ENCODE peak calls at places on chromosome 9, in seven cellular contexts. C, H, V, X, A, I and W are unnamed samples.

GRCh38 chr9:126000731-126001580 is 253.8 kb downstream of the PBX3 start:
- DNase-seq in A (no peak), V (no peak), X (no peak), I (peak), C (no peak), H (no peak), W (no peak)

GRCh38 chr9:107856633-107857032 is 367.1 kb upstream of the KLF4 start:
- DNase-seq in A (no peak), H (no peak), C (no peak), I (no peak), X (no peak), V (no peak), W (no peak)

GRCh38 chr9:123445981-123446610 is 90.1 kb downstream of the CRB2 start:
- DNase-seq in H (peak), X (no peak), V (peak), A (peak), I (no peak), C (no peak), W (no peak)

GRCh38 chr9:27365977-27366376 is 69.0 kb upstream of the EQTN start:
- DNase-seq in V (no peak), X (no peak), I (no peak), H (peak), C (no peak), A (no peak), W (peak)

GRCh38 chr9:77454668-77455067 is 193.5 kb downstream of the GNA14 start:
- DNase-seq in X (no peak), V (no peak), A (no peak), I (no peak), C (no peak), H (peak), W (no peak)

GRCh38 chr9:88060746-88061145 is 77.5 kb downstream of the SPATA31C2 start:
- DNase-seq in C (no peak), A (no peak), X (no peak), H (peak), V (no peak), I (no peak), W (no peak)

GRCh38 chr9:111599092-111599947 is at the start of gene PTGR1:
- DNase-seq in V (peak), C (peak), I (peak), H (peak), A (peak), X (peak), W (peak)

GRCh38 chr9:100290714-100291113 is 62.0 kb downstream of the TEX10 start:
- DNase-seq in I (no peak), H (no peak), X (no peak), V (no peak), A (no peak), C (no peak), W (no peak)

GRCh38 chr9:76373173-76373771 is 21.0 kb downstream of the RFK start:
- DNase-seq in H (peak), X (peak), A (no peak), I (no peak), C (peak), V (no peak), W (no peak)

GRCh38 chr9:136944094-136944518 is 432 bp downstream of the FBXW5 start:
- DNase-seq in X (no peak), A (peak), H (peak), V (peak), I (no peak), C (peak), W (no peak)

GRCh38 chr9:89236955-89237573 is 58.4 kb upstream of the SHC3 start:
- DNase-seq in H (no peak), V (peak), A (no peak), X (no peak), I (no peak), C (no peak), W (no peak)

GRCh38 chr9:123929177-123929869 is 603 bp downstream of the DENND1A start:
- DNase-seq in A (peak), C (peak), I (no peak), V (peak), X (no peak), H (no peak), W (peak)

GRCh38 chr9:75201480-75202209 is 113.3 kb downstream of the OSTF1 start:
- DNase-seq in X (no peak), C (no peak), I (no peak), V (no peak), H (no peak), A (no peak), W (no peak)

GRCh38 chr9:134291452-134291881 is 34.8 kb upstream of the RXRA start:
- DNase-seq in C (peak), I (no peak), V (no peak), H (no peak), X (peak), A (no peak), W (no peak)

GRCh38 chr9:136373300-136374182 is at the start of gene CARD9:
- DNase-seq in I (no peak), A (no peak), V (no peak), C (peak), H (no peak), X (no peak), W (peak)

GRCh38 chr9:121972501-121972981 is 120.6 kb downstream of the TTLL11 start:
- DNase-seq in X (peak), V (no peak), A (peak), I (no peak), H (peak), C (no peak), W (no peak)

GRCh38 chr9:5388026-5388806 is 48.5 kb upstream of the RLN1 start:
- DNase-seq in C (no peak), A (no peak), X (no peak), I (no peak), V (no peak), H (peak), W (no peak)

GRCh38 chr9:129641751-129642585 is at the start of gene ASB6:
- DNase-seq in X (peak), I (peak), C (peak), V (peak), H (peak), A (peak), W (peak)
- TF ChIP-seq CTCF in X (peak), I (peak), C (peak), V (peak), H (peak), A (peak), W (peak)

GRCh38 chr9:128841704-128842492 is 12.3 kb upstream of the SPOUT1 start:
- DNase-seq in I (no peak), X (no peak), C (no peak), H (no peak), V (no peak), A (no peak), W (no peak)

GRCh38 chr9:128840524-128840923 is 10.9 kb upstream of the SPOUT1 start:
- DNase-seq in X (no peak), A (no peak), V (no peak), I (no peak), C (no peak), H (no peak), W (no peak)

GRCh38 chr9:128847803-128848202 is 18.2 kb upstream of the SPOUT1 start:
- DNase-seq in H (no peak), I (no peak), C (no peak), A (no peak), V (no peak), X (no peak), W (no peak)

GRCh38 chr9:128846680-128847030 is 17.1 kb upstream of the SPOUT1 start:
- DNase-seq in H (no peak), X (no peak), V (no peak), A (no peak), C (no peak), I (no peak), W (no peak)

DNA sequence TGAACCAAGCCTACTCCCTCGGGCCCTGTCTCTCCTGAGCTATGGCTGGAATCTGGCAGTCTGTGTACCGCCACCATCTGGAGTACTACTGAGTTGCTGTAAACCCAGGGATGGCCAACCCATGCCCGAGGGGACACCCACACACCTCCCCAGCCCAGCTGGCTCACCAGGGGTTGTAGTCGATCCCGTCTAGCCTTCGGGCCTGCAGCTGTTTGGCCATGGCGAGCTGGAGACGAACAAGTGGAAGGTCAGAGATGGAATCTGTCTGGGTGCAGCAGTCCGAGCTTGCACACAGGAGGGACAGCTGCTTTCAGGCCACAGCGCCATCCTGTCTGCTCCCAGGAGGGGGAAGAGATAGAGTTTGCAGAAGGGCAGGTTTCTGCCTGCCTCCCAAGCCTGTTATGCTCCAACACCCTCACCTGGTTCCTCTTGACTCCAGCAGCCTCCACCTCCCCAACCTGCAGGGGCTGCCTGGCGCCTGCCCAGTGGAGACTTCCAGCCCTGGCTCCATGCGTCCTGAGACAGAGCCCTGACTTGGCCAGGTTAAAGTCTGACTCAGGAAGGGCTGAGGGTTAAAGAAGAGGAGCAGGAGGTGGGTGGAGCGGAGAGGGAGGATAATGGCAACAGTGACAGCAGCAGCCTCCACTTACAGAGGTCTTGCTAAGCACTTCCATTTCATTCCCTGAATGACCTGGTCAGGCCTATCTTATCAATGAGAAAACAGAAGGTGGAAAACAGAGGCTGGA is 15.8 kb upstream of the SPOUT1 start:
- DNase-seq in X (no peak), H (no peak), V (peak), A (peak), C (no peak), I (no peak), W (no peak)
- TF ChIP-seq CTCF in X (no peak), H (no peak), V (peak), A (no peak), C (no peak), I (no peak), W (no peak)

GRCh38 chr9:91658513-91659105 is 235.0 kb upstream of the NFIL3 start:
- DNase-seq in H (no peak), A (no peak), V (no peak), X (no peak), I (no peak), C (no peak), W (no peak)

GRCh38 chr9:91657501-91657900 is 233.9 kb upstream of the NFIL3 start:
- DNase-seq in A (no peak), H (no peak), I (no peak), X (no peak), C (no peak), V (no peak), W (no peak)

GRCh38 chr9:91660295-91660589 is 236.6 kb upstream of the NFIL3 start:
- DNase-seq in A (no peak), V (no peak), X (no peak), I (no peak), C (no peak), H (no peak), W (no peak)

GRCh38 chr9:91655664-91656063 is 232.0 kb upstream of the NFIL3 start:
- DNase-seq in C (no peak), X (no peak), H (no peak), A (no peak), V (no peak), I (no peak), W (no peak)

DNA sequence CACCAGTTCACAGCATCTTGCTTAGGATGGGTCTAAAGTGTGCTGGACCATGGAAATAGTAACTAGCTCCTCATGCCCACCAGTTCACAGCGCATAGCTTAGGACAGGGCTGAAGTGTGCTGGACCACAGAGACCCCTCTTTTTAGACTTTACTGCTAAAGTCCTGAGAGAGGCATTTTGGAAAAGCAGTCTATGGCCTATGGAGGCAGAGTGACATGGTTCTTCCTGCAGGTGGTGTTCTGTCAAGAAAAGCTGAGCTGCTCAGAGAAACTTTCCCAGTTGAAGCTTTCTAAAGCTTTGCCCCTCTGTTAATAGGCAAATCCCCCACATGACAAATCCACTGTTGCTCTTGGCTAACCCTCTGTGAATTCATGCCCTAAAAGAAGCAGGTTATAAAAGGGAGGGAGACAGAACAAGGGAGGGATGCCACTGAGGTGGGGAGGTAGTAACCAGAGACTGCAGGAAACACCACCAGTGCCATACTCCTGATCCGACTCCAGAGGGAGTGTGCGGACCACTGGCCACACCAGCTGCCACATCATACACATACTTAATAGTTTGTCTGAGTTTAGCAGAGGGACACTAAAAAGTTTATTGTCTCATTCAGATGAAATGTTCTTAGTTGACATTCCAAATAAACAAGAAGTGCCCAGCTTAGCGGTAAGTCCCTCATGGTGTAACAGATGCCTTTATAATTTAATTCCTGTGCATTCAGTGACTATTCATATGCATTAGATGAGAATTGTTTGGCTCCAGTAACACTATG is 236.1 kb upstream of the NFIL3 start:
- DNase-seq in C (no peak), H (peak), X (no peak), A (peak), I (no peak), V (peak), W (peak)
- TF ChIP-seq CTCF in C (peak), H (peak), X (no peak), A (peak), I (no peak), V (peak), W (peak)

GRCh38 chr9:22228542-22228941 is 218.1 kb upstream of the DMRTA1 start:
- DNase-seq in C (no peak), X (no peak), I (no peak), H (no peak), A (no peak), V (no peak), W (no peak)
- TF ChIP-seq CTCF in C (peak), X (no peak), I (no peak), H (peak), A (peak), V (peak), W (no peak)

GRCh38 chr9:72930828-72931227 is 22.0 kb downstream of the ALDH1A1 start:
- DNase-seq in X (no peak), H (no peak), I (no peak), C (no peak), V (peak), A (no peak), W (no peak)
- TF ChIP-seq CTCF in X (no peak), H (no peak), I (no peak), C (no peak), V (peak), A (no peak), W (no peak)

GRCh38 chr9:86589273-86589672 is 235.1 kb upstream of the TUT7 start:
- DNase-seq in H (no peak), A (no peak), I (no peak), C (no peak), X (no peak), V (peak), W (no peak)
- TF ChIP-seq CTCF in H (no peak), A (no peak), I (no peak), C (no peak), X (no peak), V (peak), W (no peak)

GRCh38 chr9:85741112-85741874 is 461 bp downstream of the AGTPBP1 start:
- DNase-seq in H (peak), I (no peak), V (peak), X (no peak), C (no peak), A (peak), W (peak)
- TF ChIP-seq CTCF in H (no peak), I (no peak), V (no peak), X (no peak), C (no peak), A (no peak), W (no peak)

DNA sequence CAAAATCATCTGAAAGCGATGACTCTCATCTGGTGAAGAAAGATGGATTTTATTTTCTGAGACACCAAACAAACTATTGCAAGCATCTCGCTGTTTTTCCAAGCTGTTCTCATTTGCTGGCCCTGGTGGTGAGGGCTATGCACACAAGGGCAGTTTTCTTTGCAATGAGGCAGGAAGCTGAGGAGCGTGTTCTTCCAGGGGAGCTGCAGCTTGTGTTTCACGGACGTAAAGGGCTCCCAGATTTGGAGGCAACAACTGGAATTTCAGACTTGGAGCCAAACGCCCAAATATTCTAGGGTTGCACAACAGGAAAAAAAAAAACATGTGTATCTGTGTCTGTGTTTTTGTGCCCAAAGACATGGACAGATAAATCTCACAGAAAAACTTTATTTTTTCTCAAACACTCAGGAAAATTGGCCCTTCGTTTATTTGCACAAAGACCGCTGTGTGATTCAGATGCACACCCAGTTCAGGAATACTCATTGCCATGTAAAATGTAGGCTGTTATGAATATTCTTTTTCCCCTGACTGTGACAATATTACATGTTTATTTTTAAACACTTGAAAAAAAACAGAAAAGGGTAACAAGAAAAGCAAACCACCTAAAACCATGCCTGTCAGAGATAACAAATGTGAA is 151.3 kb downstream of the GAS1 start:
- DNase-seq in A (no peak), I (no peak), C (peak), V (peak), H (peak), X (peak), W (no peak)
- TF ChIP-seq CTCF in A (no peak), I (no peak), C (peak), V (peak), H (peak), X (no peak), W (no peak)

DNA sequence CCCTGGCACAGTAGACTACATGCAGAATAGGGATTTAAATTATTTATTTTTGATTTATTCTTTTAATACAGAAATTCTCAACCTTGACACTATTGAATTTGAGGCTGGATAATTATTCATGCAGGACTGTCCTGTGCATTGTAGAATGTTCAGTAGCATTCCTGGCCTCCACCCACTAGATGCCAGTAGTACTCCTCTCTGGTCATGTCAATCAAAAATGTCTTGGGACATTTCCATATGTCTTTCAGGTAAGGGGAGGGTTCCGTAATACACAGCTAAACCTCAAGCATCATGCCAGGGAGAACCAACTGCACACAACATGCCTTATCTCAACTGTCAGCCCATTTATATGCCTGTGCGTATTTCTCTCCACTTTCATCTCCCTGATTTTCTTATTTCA is 231.8 kb downstream of the BRINP1 start:
- DNase-seq in H (no peak), A (no peak), X (no peak), I (no peak), C (no peak), V (no peak), W (no peak)
- TF ChIP-seq CTCF in H (no peak), A (no peak), X (no peak), I (no peak), C (no peak), V (no peak), W (no peak)

GRCh38 chr9:92749071-92749933 is 15.3 kb downstream of the BICD2 start:
- DNase-seq in A (no peak), C (no peak), X (no peak), H (no peak), I (no peak), V (peak), W (no peak)
- TF ChIP-seq CTCF in A (no peak), C (no peak), X (no peak), H (no peak), I (no peak), V (peak), W (no peak)